ENCODE peak calls at places on chromosomes 13 and 19, in seven cellular contexts. D, N, O, J, A, B and V are unnamed samples. For H3K4me1, the result is how much of the 10 kb centered on the place peaks cover.

GRCh38 chr13:112622375-112622774 is 34.4 kb upstream of the TUBGCP3 start:
- DNase-seq in D (no peak), N (no peak), O (no peak), J (no peak), A (no peak), B (no peak), V (no peak)

GRCh38 chr13:109096101-109096500 is 466.7 kb downstream of the MYO16 start:
- DNase-seq in D (no peak), N (no peak), O (no peak), J (no peak), A (no peak), B (no peak), V (no peak)

GRCh38 chr13:74593688-74594087 is 459.5 kb upstream of the KLF12 start:
- DNase-seq in D (no peak), N (no peak), O (no peak), J (no peak), A (no peak), B (no peak), V (no peak)

GRCh38 chr13:51066091-51066831 is 44.8 kb downstream of the C13orf42 start:
- DNase-seq in D (peak), N (no peak), O (no peak), J (peak), A (peak), B (peak), V (no peak)

GRCh38 chr19:41936961-41937360 is 8.7 kb upstream of the ERFL start:
- DNase-seq in D (no peak), N (no peak), O (no peak), J (no peak), A (no peak), B (no peak), V (no peak)

GRCh38 chr19:1437609-1438008 is 587 bp upstream of the RPS15 start:
- DNase-seq in D (no peak), N (no peak), O (no peak), J (no peak), A (no peak), B (no peak), V (no peak)

GRCh38 chr19:1266818-1267440 is 2.2 kb upstream of the CIRBP start:
- DNase-seq in D (peak), N (peak), O (peak), J (no peak), A (peak), B (peak), V (peak)

GRCh38 chr19:407501-408440 is 1.2 kb downstream of the C2CD4C start:
- DNase-seq in D (no peak), N (no peak), O (no peak), J (no peak), A (no peak), B (no peak), V (peak)

GRCh38 chr13:21037656-21038055 is 23.7 kb downstream of the LATS2 start:
- DNase-seq in D (no peak), N (no peak), O (no peak), J (no peak), A (no peak), B (no peak), V (no peak)
- H3K4me1 ChIP-seq in D (under half), N (under half), O (half or more), J (under half), A (under half), B (under half), V (half or more)

GRCh38 chr13:40251343-40252032 is 415.0 kb downstream of the FOXO1 start:
- DNase-seq in D (no peak), N (no peak), O (no peak), J (no peak), A (peak), B (no peak), V (no peak)
- TF ChIP-seq CTCF in D (no peak), N (no peak), O (no peak), J (no peak), A (no peak), B (no peak), V (no peak)

DNA sequence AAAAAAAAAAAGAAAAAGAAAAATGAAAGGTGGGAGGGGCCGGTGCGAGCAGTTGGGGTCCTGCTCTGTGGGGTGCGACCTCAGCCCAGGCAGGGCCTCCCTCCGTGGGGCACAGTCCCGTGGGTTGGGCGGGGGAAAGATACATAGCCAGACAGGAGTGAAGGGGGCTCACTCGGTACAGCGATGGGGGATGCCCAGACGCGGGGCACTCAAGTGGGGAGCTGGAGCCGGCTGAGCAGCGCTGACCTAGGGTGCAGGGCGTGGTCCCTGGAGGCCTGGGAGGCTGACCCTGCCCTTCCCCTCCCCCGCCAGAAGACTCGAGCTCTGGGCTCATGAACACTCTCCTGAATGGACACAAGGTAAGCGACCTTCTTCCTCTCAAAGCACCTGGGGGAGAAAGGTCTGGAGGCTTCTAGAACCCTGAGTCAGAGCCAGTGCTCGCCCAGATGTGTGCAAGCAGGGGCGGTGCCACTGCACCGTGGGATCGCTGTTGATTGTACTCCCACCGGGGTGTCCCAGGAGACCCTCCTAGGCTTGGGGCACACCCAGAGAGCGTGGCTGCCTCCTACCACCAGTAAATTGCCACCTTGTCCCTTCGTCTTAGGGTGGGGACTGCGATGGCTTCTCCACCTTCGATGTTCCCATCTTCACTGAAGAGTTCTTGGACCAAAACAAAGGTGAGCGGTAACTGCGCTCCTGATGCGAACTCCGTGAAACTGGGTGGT is 3.4 kb downstream of the HMG20B start:
- DNase-seq in D (no peak), N (no peak), O (no peak), J (no peak), A (no peak), B (no peak), V (no peak)
- H3K4me3 ChIP-seq in D (no peak), N (peak), O (no peak), J (no peak), A (no peak), B (no peak), V (peak)

GRCh38 chr13:100810991-100811390 is 136.4 kb upstream of the TMTC4 start:
- DNase-seq in D (no peak), N (no peak), O (no peak), J (no peak), A (no peak), B (no peak), V (no peak)

GRCh38 chr13:100811431-100811830 is 136.8 kb upstream of the TMTC4 start:
- DNase-seq in D (no peak), N (no peak), O (no peak), J (no peak), A (no peak), B (no peak), V (no peak)

GRCh38 chr13:100808330-100808729 is 133.7 kb upstream of the TMTC4 start:
- DNase-seq in D (no peak), N (peak), O (no peak), J (no peak), A (no peak), B (no peak), V (no peak)

GRCh38 chr13:100808848-100809247 is 134.3 kb upstream of the TMTC4 start:
- DNase-seq in D (no peak), N (peak), O (no peak), J (no peak), A (no peak), B (no peak), V (no peak)

DNA sequence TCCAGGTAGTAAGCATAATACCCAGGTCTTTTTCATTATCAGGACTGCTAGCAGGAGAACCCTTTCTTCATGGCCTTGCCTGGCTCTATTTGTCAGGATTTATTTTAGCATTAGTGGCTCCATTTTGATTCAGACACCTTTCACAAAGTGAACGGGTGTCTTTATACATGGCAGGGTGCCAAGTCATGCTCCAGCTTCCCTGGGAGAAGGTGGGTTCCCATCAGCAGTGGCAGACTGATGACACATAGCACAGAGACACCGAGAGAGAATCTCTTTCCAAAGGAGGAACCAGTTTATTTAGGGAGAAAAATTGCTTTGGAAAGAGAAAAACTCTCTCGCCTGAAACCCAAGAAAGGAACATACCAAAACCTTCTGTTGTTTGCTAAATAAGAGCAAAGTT is 135.3 kb upstream of the TMTC4 start:
- DNase-seq in D (no peak), N (no peak), O (no peak), J (no peak), A (no peak), B (no peak), V (no peak)
- H3K4me1 ChIP-seq in D (under half), N (half or more), O (under half), J (under half), A (under half), B (under half), V (under half)

GRCh38 chr19:15841875-15842569 is 26.6 kb upstream of the OR10H1 start:
- DNase-seq in D (no peak), N (no peak), O (no peak), J (no peak), A (no peak), B (no peak), V (no peak)
- TF ChIP-seq CTCF in D (peak), N (no peak), O (no peak), J (no peak), A (no peak), B (no peak), V (no peak)

DNA sequence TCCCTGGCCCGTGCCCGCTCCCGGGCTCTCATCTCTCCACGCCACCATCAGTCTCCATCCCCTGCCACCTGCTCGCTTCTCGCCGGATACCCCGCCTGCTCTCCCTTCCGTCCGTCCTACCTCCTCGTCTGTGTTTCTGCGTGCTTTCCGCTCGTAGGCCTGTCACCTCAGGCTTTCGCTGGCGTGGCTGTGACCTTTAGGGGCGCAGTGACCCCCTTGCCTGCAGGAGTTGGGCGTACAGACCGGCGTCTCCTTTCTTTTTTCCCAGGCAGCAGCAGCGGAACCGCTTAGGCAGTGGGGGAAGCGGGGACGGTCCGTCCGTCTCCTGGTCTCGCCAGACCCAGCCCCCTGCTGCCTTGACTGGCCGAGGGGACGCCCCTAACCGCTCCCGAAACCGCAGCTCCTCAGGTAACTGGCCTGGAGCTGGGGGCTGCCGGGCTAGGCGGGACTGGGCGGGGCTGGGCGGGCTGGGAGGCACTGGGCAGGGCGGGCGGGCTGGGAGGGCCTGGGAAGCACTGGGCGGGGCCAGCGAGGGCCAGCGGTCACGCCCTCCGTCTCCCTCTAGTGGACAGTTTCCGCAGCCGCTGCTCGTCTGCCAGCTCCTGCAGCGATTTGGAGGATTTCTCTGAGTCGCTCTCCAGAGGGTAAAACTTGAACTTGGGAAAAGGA is 6.3 kb downstream of the PGLYRP1 start:
- DNase-seq in D (peak), N (peak), O (peak), J (peak), A (peak), B (peak), V (peak)
- H3K4me3 ChIP-seq in D (peak), N (peak), O (peak), J (peak), A (peak), B (peak), V (peak)

DNA sequence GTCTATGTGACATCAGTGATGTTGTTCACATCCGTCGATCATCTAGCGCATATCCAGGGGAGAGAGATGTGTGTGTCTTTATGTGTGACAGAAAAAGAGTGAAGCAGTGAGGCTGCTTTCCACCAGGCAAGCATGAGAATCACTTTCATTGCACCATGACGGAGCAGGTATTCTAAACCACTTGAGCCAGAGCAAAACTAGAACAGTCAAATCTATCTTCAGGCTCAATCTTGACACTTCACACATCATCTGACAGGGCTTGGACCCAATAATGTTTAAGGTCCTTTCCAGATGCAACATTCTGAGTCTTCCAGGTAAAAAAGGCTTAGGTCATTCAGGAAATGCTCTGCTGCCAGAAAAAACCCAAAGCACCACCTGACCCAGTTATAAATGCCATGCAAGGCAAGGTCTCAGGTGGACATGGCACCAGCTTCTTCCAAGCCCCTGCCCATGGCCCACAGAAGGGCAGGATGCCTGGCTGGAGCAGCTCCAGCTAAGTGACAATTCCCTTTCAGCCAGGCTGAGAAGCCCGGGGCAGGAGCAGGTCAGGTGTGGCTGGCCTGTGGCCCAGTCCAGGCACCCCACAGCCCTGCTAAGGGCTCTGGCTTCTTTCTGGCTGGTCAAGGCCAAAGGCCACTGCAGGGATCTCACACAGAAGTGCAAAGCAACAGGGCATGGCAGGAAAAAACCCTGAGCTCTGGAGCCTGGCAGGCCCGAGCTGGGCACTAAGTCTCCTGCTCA is 5.0 kb downstream of the ELAVL1 start:
- DNase-seq in D (no peak), N (no peak), O (peak), J (no peak), A (no peak), B (no peak), V (no peak)
- H3K4me1 ChIP-seq in D (under half), N (under half), O (half or more), J (under half), A (under half), B (under half), V (half or more)